ENCODE peak calls at places on chromosomes 1 and 21, in seven cellular contexts. One of them, this sample, is unnamed.

GRCh38 chr21:31781737-31782136 is 49.8 kb upstream of the SCAF4 start:
- DNase-seq in transverse colon: no peak
- DNase-seq in SK-N-MC: peak
- DNase-seq in foreskin keratinocyte: peak
- DNase-seq in upper lobe of right lung: no peak
- DNase-seq in WERI-Rb-1: no peak
- DNase-seq in kidney: no peak
- DNase-seq in this sample: no peak

GRCh38 chr1:42963378-42964005 is 4.8 kb upstream of the SLC2A1 start:
- DNase-seq in transverse colon: no peak
- DNase-seq in SK-N-MC: no peak
- DNase-seq in foreskin keratinocyte: peak
- DNase-seq in upper lobe of right lung: no peak
- DNase-seq in WERI-Rb-1: no peak
- DNase-seq in kidney: no peak
- DNase-seq in this sample: no peak

GRCh38 chr1:201535778-201536245 is 3.1 kb upstream of the NAV1 start:
- DNase-seq in transverse colon: no peak
- DNase-seq in SK-N-MC: no peak
- DNase-seq in foreskin keratinocyte: no peak
- DNase-seq in upper lobe of right lung: no peak
- DNase-seq in WERI-Rb-1: no peak
- DNase-seq in kidney: no peak
- DNase-seq in this sample: no peak

GRCh38 chr1:160739098-160739511 is at the start of gene SLAMF7:
- DNase-seq in transverse colon: peak
- DNase-seq in SK-N-MC: no peak
- DNase-seq in foreskin keratinocyte: peak
- DNase-seq in upper lobe of right lung: no peak
- DNase-seq in WERI-Rb-1: no peak
- DNase-seq in kidney: no peak
- DNase-seq in this sample: peak

GRCh38 chr1:25182629-25183028 is 49.7 kb downstream of the SYF2 start:
- DNase-seq in transverse colon: no peak
- DNase-seq in SK-N-MC: no peak
- DNase-seq in foreskin keratinocyte: peak
- DNase-seq in upper lobe of right lung: no peak
- DNase-seq in WERI-Rb-1: no peak
- DNase-seq in kidney: no peak
- DNase-seq in this sample: no peak

GRCh38 chr1:244796719-244797406 is 38.6 kb upstream of the COX20 start:
- DNase-seq in transverse colon: peak
- DNase-seq in SK-N-MC: peak
- DNase-seq in foreskin keratinocyte: peak
- DNase-seq in upper lobe of right lung: no peak
- DNase-seq in WERI-Rb-1: peak
- DNase-seq in kidney: no peak
- DNase-seq in this sample: peak

GRCh38 chr1:150578278-150579109 is 916 bp downstream of the MCL1 start:
- DNase-seq in transverse colon: peak
- DNase-seq in SK-N-MC: no peak
- DNase-seq in foreskin keratinocyte: peak
- DNase-seq in upper lobe of right lung: peak
- DNase-seq in WERI-Rb-1: peak
- DNase-seq in kidney: peak
- DNase-seq in this sample: peak

GRCh38 chr1:54945393-54945936 is 35.0 kb upstream of the TMEM61 start:
- DNase-seq in transverse colon: peak
- DNase-seq in SK-N-MC: no peak
- DNase-seq in foreskin keratinocyte: peak
- DNase-seq in upper lobe of right lung: peak
- DNase-seq in WERI-Rb-1: no peak
- DNase-seq in kidney: no peak
- DNase-seq in this sample: peak

GRCh38 chr21:27475363-27475955 is 508.6 kb upstream of the ADAMTS5 start:
- DNase-seq in transverse colon: no peak
- DNase-seq in SK-N-MC: no peak
- DNase-seq in foreskin keratinocyte: no peak
- DNase-seq in upper lobe of right lung: no peak
- DNase-seq in WERI-Rb-1: no peak
- DNase-seq in kidney: no peak
- DNase-seq in this sample: no peak

GRCh38 chr1:37479255-37480124 is 5.1 kb downstream of the ZC3H12A start:
- DNase-seq in transverse colon: peak
- DNase-seq in SK-N-MC: no peak
- DNase-seq in foreskin keratinocyte: peak
- DNase-seq in upper lobe of right lung: peak
- DNase-seq in WERI-Rb-1: peak
- DNase-seq in kidney: peak
- DNase-seq in this sample: peak

GRCh38 chr21:17461014-17461413 is 51.8 kb upstream of the CXADR start:
- DNase-seq in transverse colon: no peak
- DNase-seq in SK-N-MC: no peak
- DNase-seq in foreskin keratinocyte: peak
- DNase-seq in upper lobe of right lung: no peak
- DNase-seq in WERI-Rb-1: no peak
- DNase-seq in kidney: no peak
- DNase-seq in this sample: peak

GRCh38 chr1:52651904-52652303 is 18.9 kb downstream of the SHISAL2A start:
- DNase-seq in transverse colon: no peak
- DNase-seq in SK-N-MC: no peak
- DNase-seq in foreskin keratinocyte: no peak
- DNase-seq in upper lobe of right lung: no peak
- DNase-seq in WERI-Rb-1: peak
- DNase-seq in kidney: peak
- DNase-seq in this sample: peak

GRCh38 chr1:173020138-173020742 is 30.5 kb downstream of the TNFSF18 start:
- DNase-seq in transverse colon: no peak
- DNase-seq in SK-N-MC: no peak
- DNase-seq in foreskin keratinocyte: no peak
- DNase-seq in upper lobe of right lung: no peak
- DNase-seq in WERI-Rb-1: no peak
- DNase-seq in kidney: no peak
- DNase-seq in this sample: no peak

GRCh38 chr1:156140879-156141707 is 12.3 kb upstream of the SEMA4A start:
- DNase-seq in transverse colon: no peak
- DNase-seq in SK-N-MC: no peak
- DNase-seq in foreskin keratinocyte: no peak
- DNase-seq in upper lobe of right lung: no peak
- DNase-seq in WERI-Rb-1: peak
- DNase-seq in kidney: peak
- DNase-seq in this sample: no peak

GRCh38 chr21:42855937-42856335 is 23.4 kb downstream of the WDR4 start:
- DNase-seq in transverse colon: no peak
- DNase-seq in SK-N-MC: no peak
- DNase-seq in foreskin keratinocyte: no peak
- DNase-seq in upper lobe of right lung: no peak
- DNase-seq in WERI-Rb-1: no peak
- DNase-seq in kidney: no peak
- DNase-seq in this sample: no peak

GRCh38 chr21:42854246-42855010 is 24.9 kb downstream of the WDR4 start:
- DNase-seq in transverse colon: no peak
- DNase-seq in SK-N-MC: no peak
- DNase-seq in foreskin keratinocyte: no peak
- DNase-seq in upper lobe of right lung: no peak
- DNase-seq in WERI-Rb-1: no peak
- DNase-seq in kidney: no peak
- DNase-seq in this sample: no peak

GRCh38 chr21:42853621-42854020 is 25.7 kb downstream of the WDR4 start:
- DNase-seq in transverse colon: no peak
- DNase-seq in SK-N-MC: no peak
- DNase-seq in foreskin keratinocyte: no peak
- DNase-seq in upper lobe of right lung: no peak
- DNase-seq in WERI-Rb-1: no peak
- DNase-seq in kidney: no peak
- DNase-seq in this sample: no peak

GRCh38 chr21:42857216-42857615 is 22.1 kb downstream of the WDR4 start:
- DNase-seq in transverse colon: no peak
- DNase-seq in SK-N-MC: no peak
- DNase-seq in foreskin keratinocyte: no peak
- DNase-seq in upper lobe of right lung: no peak
- DNase-seq in WERI-Rb-1: no peak
- DNase-seq in kidney: no peak
- DNase-seq in this sample: no peak

GRCh38 chr21:42855143-42855936 is 24.0 kb downstream of the WDR4 start:
- DNase-seq in transverse colon: no peak
- DNase-seq in SK-N-MC: no peak
- DNase-seq in foreskin keratinocyte: no peak
- DNase-seq in upper lobe of right lung: peak
- DNase-seq in WERI-Rb-1: no peak
- DNase-seq in kidney: no peak
- DNase-seq in this sample: no peak
- H3K27ac ChIP-seq in transverse colon: no peak
- H3K27ac ChIP-seq in SK-N-MC: no peak
- H3K27ac ChIP-seq in foreskin keratinocyte: no peak
- H3K27ac ChIP-seq in upper lobe of right lung: peak
- H3K27ac ChIP-seq in WERI-Rb-1: no peak
- H3K27ac ChIP-seq in kidney: no peak
- H3K27ac ChIP-seq in this sample: no peak

GRCh38 chr1:23403735-23404486 is 20.6 kb downstream of the TCEA3 start:
- DNase-seq in transverse colon: peak
- DNase-seq in SK-N-MC: peak
- DNase-seq in foreskin keratinocyte: peak
- DNase-seq in upper lobe of right lung: peak
- DNase-seq in WERI-Rb-1: peak
- DNase-seq in kidney: peak
- DNase-seq in this sample: peak
- H3K27ac ChIP-seq in transverse colon: peak
- H3K27ac ChIP-seq in SK-N-MC: no peak
- H3K27ac ChIP-seq in foreskin keratinocyte: peak
- H3K27ac ChIP-seq in upper lobe of right lung: peak
- H3K27ac ChIP-seq in WERI-Rb-1: peak
- H3K27ac ChIP-seq in kidney: peak
- H3K27ac ChIP-seq in this sample: peak

DNA sequence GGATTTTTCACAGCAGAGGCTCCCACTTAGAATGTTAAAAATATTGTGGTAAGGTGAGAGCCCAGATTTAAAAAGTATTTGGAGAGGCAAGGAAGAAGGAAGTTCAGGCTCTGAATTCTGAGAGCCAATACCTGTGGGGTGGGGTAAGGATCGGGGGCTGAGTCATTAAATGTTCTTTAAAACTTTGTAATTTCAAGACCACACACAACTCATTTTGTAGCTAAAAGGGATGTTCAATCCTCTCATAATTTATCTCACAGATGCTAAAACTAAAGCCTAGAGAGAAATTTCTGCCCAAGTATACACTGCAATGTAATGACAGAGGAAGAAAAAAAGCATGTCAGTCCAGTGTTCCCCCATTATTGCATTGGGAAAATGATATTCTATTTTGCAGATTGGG is 6.1 kb downstream of the CD247 start:
- DNase-seq in transverse colon: no peak
- DNase-seq in SK-N-MC: no peak
- DNase-seq in foreskin keratinocyte: no peak
- DNase-seq in upper lobe of right lung: no peak
- DNase-seq in WERI-Rb-1: no peak
- DNase-seq in kidney: no peak
- DNase-seq in this sample: no peak
- H3K27ac ChIP-seq in transverse colon: no peak
- H3K27ac ChIP-seq in SK-N-MC: no peak
- H3K27ac ChIP-seq in foreskin keratinocyte: no peak
- H3K27ac ChIP-seq in upper lobe of right lung: no peak
- H3K27ac ChIP-seq in WERI-Rb-1: no peak
- H3K27ac ChIP-seq in kidney: no peak
- H3K27ac ChIP-seq in this sample: no peak

GRCh38 chr21:39022035-39022900 is 161.0 kb downstream of the PSMG1 start:
- DNase-seq in transverse colon: no peak
- DNase-seq in SK-N-MC: no peak
- DNase-seq in foreskin keratinocyte: no peak
- DNase-seq in upper lobe of right lung: no peak
- DNase-seq in WERI-Rb-1: no peak
- DNase-seq in kidney: peak
- DNase-seq in this sample: peak

GRCh38 chr21:39020751-39021474 is 162.3 kb downstream of the PSMG1 start:
- DNase-seq in transverse colon: peak
- DNase-seq in SK-N-MC: no peak
- DNase-seq in foreskin keratinocyte: peak
- DNase-seq in upper lobe of right lung: peak
- DNase-seq in WERI-Rb-1: no peak
- DNase-seq in kidney: peak
- DNase-seq in this sample: no peak

GRCh38 chr21:39022901-39023693 is 160.2 kb downstream of the PSMG1 start:
- DNase-seq in transverse colon: no peak
- DNase-seq in SK-N-MC: no peak
- DNase-seq in foreskin keratinocyte: no peak
- DNase-seq in upper lobe of right lung: peak
- DNase-seq in WERI-Rb-1: peak
- DNase-seq in kidney: peak
- DNase-seq in this sample: no peak

GRCh38 chr21:39018730-39019129 is 164.5 kb downstream of the PSMG1 start:
- DNase-seq in transverse colon: no peak
- DNase-seq in SK-N-MC: no peak
- DNase-seq in foreskin keratinocyte: no peak
- DNase-seq in upper lobe of right lung: no peak
- DNase-seq in WERI-Rb-1: no peak
- DNase-seq in kidney: no peak
- DNase-seq in this sample: no peak

GRCh38 chr21:39021475-39021832 is 161.8 kb downstream of the PSMG1 start:
- DNase-seq in transverse colon: no peak
- DNase-seq in SK-N-MC: no peak
- DNase-seq in foreskin keratinocyte: no peak
- DNase-seq in upper lobe of right lung: no peak
- DNase-seq in WERI-Rb-1: no peak
- DNase-seq in kidney: no peak
- DNase-seq in this sample: no peak
- H3K27ac ChIP-seq in transverse colon: peak
- H3K27ac ChIP-seq in SK-N-MC: no peak
- H3K27ac ChIP-seq in foreskin keratinocyte: peak
- H3K27ac ChIP-seq in upper lobe of right lung: peak
- H3K27ac ChIP-seq in WERI-Rb-1: no peak
- H3K27ac ChIP-seq in kidney: no peak
- H3K27ac ChIP-seq in this sample: peak

GRCh38 chr1:205287076-205287475 is 34.5 kb downstream of the NUAK2 start:
- DNase-seq in transverse colon: no peak
- DNase-seq in SK-N-MC: no peak
- DNase-seq in foreskin keratinocyte: no peak
- DNase-seq in upper lobe of right lung: no peak
- DNase-seq in WERI-Rb-1: no peak
- DNase-seq in kidney: no peak
- DNase-seq in this sample: no peak
- H3K27ac ChIP-seq in transverse colon: peak
- H3K27ac ChIP-seq in SK-N-MC: no peak
- H3K27ac ChIP-seq in foreskin keratinocyte: no peak
- H3K27ac ChIP-seq in upper lobe of right lung: peak
- H3K27ac ChIP-seq in WERI-Rb-1: no peak
- H3K27ac ChIP-seq in kidney: no peak
- H3K27ac ChIP-seq in this sample: peak

DNA sequence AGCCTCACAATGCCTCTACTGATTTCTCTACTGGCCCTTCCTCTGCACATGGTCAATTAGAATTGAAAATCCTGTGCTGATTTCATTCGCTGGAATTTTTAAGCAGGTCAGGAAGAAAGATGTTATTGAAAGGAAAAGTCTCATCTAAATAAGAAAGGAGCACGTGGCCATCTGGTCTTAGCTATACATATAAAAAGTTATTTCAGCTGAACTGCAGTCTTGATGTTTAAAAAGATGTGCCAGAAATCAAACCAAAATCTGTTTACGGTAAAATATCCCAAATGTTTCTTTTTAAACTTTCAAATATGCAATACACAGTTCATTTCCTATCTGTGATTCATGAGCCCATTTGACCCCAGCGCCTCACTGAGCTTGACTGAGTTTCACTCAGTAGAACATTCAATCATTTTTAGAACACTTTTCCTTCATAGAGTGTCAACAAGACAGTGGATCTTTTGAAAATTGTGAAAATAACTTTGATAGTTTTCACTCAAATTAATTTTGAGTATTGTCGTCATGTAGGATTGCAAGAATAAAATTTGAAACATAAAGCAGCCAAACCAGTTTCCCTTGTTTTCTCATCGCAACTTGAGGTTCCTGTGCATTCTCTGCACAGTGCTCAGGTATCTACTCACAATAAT is 293.6 kb downstream of the PTPRC start:
- DNase-seq in transverse colon: no peak
- DNase-seq in SK-N-MC: no peak
- DNase-seq in foreskin keratinocyte: peak
- DNase-seq in upper lobe of right lung: no peak
- DNase-seq in WERI-Rb-1: no peak
- DNase-seq in kidney: no peak
- DNase-seq in this sample: no peak
- H3K27ac ChIP-seq in transverse colon: peak
- H3K27ac ChIP-seq in SK-N-MC: peak
- H3K27ac ChIP-seq in foreskin keratinocyte: peak
- H3K27ac ChIP-seq in upper lobe of right lung: peak
- H3K27ac ChIP-seq in WERI-Rb-1: no peak
- H3K27ac ChIP-seq in kidney: no peak
- H3K27ac ChIP-seq in this sample: no peak

This sample was measured in small intestine.